ENCODE peak calls at places on chromosomes 5 and 9, in four cellular contexts. F, I, H and V are unnamed samples.
A peak's percentile ranks its signal among the peaks of the same experiment; 100 is the strongest.

GRCh38 chr5:136212252-136212721 is 19.3 kb upstream of the SMIM32 start:
- DNase-seq in H (peak; percentile 67), F (peak; percentile 51), I (peak; percentile 84), V (peak; percentile 45)

GRCh38 chr5:77152441-77152840 is 58.0 kb upstream of the PDE8B start:
- DNase-seq in F (no peak), I (no peak), H (no peak), V (no peak)

GRCh38 chr9:70352802-70353201 is 61.7 kb downstream of the KLF9 start:
- DNase-seq in H (no peak), I (no peak), F (no peak), V (peak; percentile 21)

GRCh38 chr9:34554211-34555001 is 31.6 kb upstream of the ENHO start:
- DNase-seq in H (no peak), I (peak; percentile 45), F (no peak), V (no peak)

GRCh38 chr5:118984602-118985001 is 3.7 kb downstream of the DTWD2 start:
- DNase-seq in H (no peak), F (no peak), I (no peak), V (peak; percentile 22)

GRCh38 chr5:84634256-84634655 is 249.6 kb upstream of the EDIL3 start:
- DNase-seq in H (no peak), I (no peak), F (no peak), V (no peak)

GRCh38 chr5:135426102-135427082 is 20.8 kb downstream of the DCANP1 start:
- DNase-seq in F (peak; percentile 21), I (no peak), H (no peak), V (peak; percentile 58)

GRCh38 chr5:38286038-38286437 is 27.7 kb downstream of the EGFLAM start:
- DNase-seq in I (no peak), H (no peak), F (no peak), V (no peak)

GRCh38 chr5:147490989-147491388 is 18.9 kb downstream of the DPYSL3 start:
- DNase-seq in I (no peak), H (no peak), F (no peak), V (no peak)

GRCh38 chr5:147685991-147686390 is 96.5 kb downstream of the JAKMIP2 start:
- DNase-seq in I (no peak), H (no peak), F (no peak), V (peak; percentile 4)

GRCh38 chr5:149049371-149049781 is 13.5 kb downstream of the SH3TC2 start:
- DNase-seq in I (no peak), F (no peak), H (no peak), V (peak; percentile 34)

GRCh38 chr5:143488372-143488771 is 84.9 kb upstream of the NR3C1 start:
- DNase-seq in F (no peak), I (no peak), H (no peak), V (no peak)

GRCh38 chr9:137084526-137084925 is 2.3 kb upstream of the MAN1B1 start:
- DNase-seq in I (no peak), H (no peak), F (no peak), V (no peak)
- H4K91ac ChIP-seq in I (no peak overlapping the region), H (no peak overlapping the region), F (no peak overlapping the region), V (no peak overlapping the region)

GRCh38 chr5:74085186-74085585 is 459.2 kb downstream of the ARHGEF28 start:
- DNase-seq in F (no peak), I (no peak), H (no peak), V (no peak)

GRCh38 chr5:74082504-74082903 is 456.5 kb downstream of the ARHGEF28 start:
- DNase-seq in H (no peak), I (no peak), F (no peak), V (no peak)

GRCh38 chr5:74085782-74086181 is 459.8 kb downstream of the ARHGEF28 start:
- DNase-seq in I (no peak), H (no peak), F (no peak), V (no peak)

GRCh38 chr5:74081126-74081525 is 455.1 kb downstream of the ARHGEF28 start:
- DNase-seq in I (no peak), H (no peak), F (no peak), V (no peak)

DNA sequence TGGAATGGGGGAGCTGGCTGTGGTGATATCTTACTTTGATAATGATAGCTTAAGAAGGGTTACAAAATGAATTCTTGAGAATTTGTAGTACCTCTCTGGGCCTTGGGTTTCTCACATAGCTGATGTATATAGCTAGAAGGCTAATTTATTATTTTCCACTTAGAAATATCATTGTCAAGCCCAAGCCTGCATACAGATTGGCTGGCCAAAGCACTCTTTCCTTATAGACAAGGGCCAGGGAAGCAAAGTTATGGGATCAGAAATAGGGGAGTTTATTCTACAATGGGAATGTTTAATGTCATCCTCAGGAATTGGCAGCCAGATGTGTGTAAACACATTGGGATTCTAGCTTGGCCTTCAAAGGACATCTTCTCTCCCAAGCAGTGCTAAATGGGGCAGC is 457.1 kb downstream of the ARHGEF28 start:
- DNase-seq in F (no peak), H (no peak), I (no peak), V (no peak)
- H2BK12ac ChIP-seq in F (no peak overlapping the region), H (no peak overlapping the region), I (no peak overlapping the region), V (no peak overlapping the region)

GRCh38 chr9:7342229-7342628 is 457.3 kb downstream of the DMAC1 start:
- DNase-seq in H (no peak), I (no peak), F (no peak), V (no peak)
- H4K91ac ChIP-seq in H (no peak overlapping the region), I (no peak overlapping the region), F (no peak overlapping the region), V (no peak overlapping the region)

DNA sequence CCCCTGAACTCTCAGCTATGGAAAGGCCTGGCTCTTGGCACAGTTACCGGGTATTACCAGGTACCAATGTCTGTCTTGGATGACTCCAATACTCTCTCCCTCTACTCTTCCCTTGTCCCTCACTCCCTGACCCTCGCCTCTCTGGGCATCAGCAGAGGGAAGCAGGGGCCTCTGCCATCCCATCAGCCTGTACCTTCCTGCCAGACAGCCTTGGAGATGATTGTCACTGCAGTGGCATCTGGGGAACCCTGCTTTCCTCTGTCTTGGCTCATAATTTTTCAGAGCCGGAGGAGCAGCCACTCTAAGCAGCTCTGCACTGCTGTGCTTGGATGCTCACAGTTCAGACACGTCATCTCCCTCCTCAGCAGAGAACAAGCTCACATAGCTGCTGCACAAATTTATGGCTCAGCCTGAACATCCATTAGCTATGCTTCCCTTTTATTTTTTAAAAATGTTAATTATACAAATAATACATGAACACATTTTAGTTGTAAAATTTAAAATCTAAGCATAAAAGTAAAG is 274.1 kb downstream of the SMARCA2 start:
- DNase-seq in H (no peak), I (no peak), F (no peak), V (no peak)
- H2BK12ac ChIP-seq in H (no peak overlapping the region), I (peak overlapping the region; percentile 78), F (no peak overlapping the region), V (no peak overlapping the region)

DNA sequence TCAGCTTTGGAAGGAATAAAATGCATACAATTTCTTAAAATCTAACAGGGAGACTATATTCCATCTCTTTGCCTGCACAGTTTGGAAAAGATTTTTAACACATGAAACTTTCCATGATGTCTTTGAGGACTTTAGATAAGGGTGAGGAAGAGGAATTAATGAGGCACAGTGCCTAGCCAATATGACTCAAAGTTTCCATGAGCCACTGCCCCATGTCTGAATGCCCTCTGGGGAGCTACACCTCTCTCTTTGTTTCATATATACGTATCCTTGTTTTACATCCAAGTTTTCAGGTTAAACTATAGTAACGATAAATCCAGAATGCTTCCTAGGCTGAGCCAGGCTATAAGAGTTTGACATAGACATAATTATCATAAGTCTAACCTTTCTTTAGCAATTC is 349.3 kb upstream of the TLE4 start:
- DNase-seq in I (no peak), F (no peak), H (no peak), V (peak; percentile 55)
- H4K91ac ChIP-seq in I (no peak overlapping the region), F (no peak overlapping the region), H (no peak overlapping the region), V (no peak overlapping the region)

GRCh38 chr9:75027187-75028107 is 646 bp downstream of the CARNMT1 start:
- DNase-seq in H (peak; percentile 61), F (no peak), I (peak; percentile 79), V (peak; percentile 53)
- H2BK12ac ChIP-seq in H (no peak overlapping the region), F (no peak overlapping the region), I (no peak overlapping the region), V (peak overlapping the region; percentile 60)

GRCh38 chr5:57486206-57486605 is 3.6 kb upstream of the ACTBL2 start:
- DNase-seq in H (no peak), I (no peak), F (no peak), V (no peak)
- H4K91ac ChIP-seq in H (no peak overlapping the region), I (no peak overlapping the region), F (no peak overlapping the region), V (peak overlapping the region; percentile 70)

GRCh38 chr5:74370168-74370567 is 270.4 kb downstream of the ENC1 start:
- DNase-seq in F (no peak), H (no peak), I (no peak), V (no peak)
- H2BK12ac ChIP-seq in F (no peak overlapping the region), H (no peak overlapping the region), I (no peak overlapping the region), V (no peak overlapping the region)

DNA sequence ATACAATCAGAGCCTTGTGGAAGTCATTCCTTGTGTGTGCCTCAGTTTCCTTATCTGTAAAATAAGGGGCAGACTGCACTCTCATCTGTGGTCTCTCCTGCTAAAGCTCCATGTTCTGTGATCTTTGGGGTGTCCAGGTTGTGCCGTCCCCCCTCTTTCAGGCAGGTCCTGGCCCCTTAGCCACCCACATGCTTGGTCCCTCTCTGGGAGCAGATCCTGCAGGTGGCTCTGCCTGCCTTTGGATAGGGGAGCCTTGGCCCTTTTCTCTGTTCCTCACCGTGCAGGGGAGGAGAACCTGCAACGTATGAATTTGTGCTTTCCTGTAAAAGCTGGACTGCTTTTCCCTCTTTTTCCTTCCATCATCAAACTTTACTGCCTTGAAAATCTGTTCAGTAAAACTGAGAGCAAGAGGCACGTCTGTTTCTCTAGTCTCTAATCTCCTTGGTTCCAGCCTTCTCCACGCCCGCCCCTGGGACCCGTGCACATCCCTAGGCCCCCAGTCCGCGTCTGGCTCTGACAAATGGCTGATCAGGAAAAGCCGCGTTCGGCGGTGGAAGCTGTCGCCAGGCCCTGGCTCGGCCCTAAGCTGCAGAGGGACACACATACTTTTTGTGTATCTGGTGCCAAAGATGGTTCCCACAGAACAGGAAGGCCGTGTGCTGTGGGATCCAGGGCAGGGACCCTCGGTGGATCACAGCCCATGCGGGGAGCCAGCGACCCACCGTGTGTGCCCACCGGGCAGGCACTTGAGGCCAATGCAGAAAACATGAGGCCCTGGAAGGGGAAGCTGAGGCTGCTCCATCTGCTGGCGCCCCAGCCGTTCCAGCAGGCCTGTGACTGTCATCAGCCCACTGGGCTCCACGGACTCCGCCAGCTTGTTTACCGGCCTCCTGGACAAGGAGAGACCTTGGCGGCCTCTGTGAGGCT is 43.4 kb upstream of the COL5A1 start:
- DNase-seq in H (peak; percentile 32), F (no peak), I (no peak), V (peak; percentile 69)
- H4K91ac ChIP-seq in H (no peak overlapping the region), F (no peak overlapping the region), I (no peak overlapping the region), V (peak overlapping the region; percentile 1)